ENCODE peak calls at places on chromosome 13, in eight cellular contexts. F is erythroblast; O is fibroblast of the aortic adventitia; H is omental fat pad; S is left cardiac atrium; D is COLO829; L is activated CD4-positive, alpha-beta T cell treated with anti-CD3 and anti-CD28 coated beads, Interleukin-2, amount 50 U/mL, for 24 hours; P is A172. I is an unnamed sample.

GRCh38 chr13:44854264-44855060 is 134.8 kb downstream of the NUFIP1 start:
- DNase-seq in P (no peak), H (no peak), D (no peak), L (no peak), F (no peak), O (no peak), S (peak), I (no peak)

GRCh38 chr13:113646921-113647340 is 11.1 kb downstream of the ATP4B start:
- DNase-seq in O (no peak), D (no peak), H (no peak), L (no peak), F (no peak), S (no peak), P (no peak), I (no peak)

GRCh38 chr13:46961719-46962118 is 64.9 kb upstream of the HTR2A start:
- DNase-seq in S (no peak), H (no peak), O (peak), D (peak), F (no peak), P (peak), L (no peak), I (peak)

GRCh38 chr13:49256841-49257240 is 9.1 kb downstream of the CDADC1 start:
- DNase-seq in D (no peak), O (peak), L (no peak), S (no peak), F (no peak), P (no peak), H (no peak), I (no peak)

GRCh38 chr13:27588405-27588804 is 31.9 kb downstream of the LNX2 start:
- DNase-seq in L (no peak), S (no peak), F (no peak), D (no peak), O (no peak), H (no peak), P (no peak), I (no peak)

GRCh38 chr13:99465454-99465853 is 35.8 kb upstream of the TM9SF2 start:
- DNase-seq in L (no peak), S (no peak), P (no peak), D (no peak), F (no peak), H (no peak), O (no peak), I (no peak)

GRCh38 chr13:23921451-23921888 is 24.2 kb upstream of the C1QTNF9B start:
- DNase-seq in L (no peak), P (peak), S (no peak), F (peak), H (no peak), O (peak), D (peak), I (peak)

GRCh38 chr13:74024856-74025255 is 109.3 kb downstream of the KLF12 start:
- DNase-seq in H (no peak), S (no peak), L (no peak), D (no peak), P (no peak), O (no peak), F (no peak), I (no peak)

GRCh38 chr13:26956532-26957142 is 196.1 kb upstream of the GPR12 start:
- DNase-seq in H (no peak), P (no peak), L (no peak), O (no peak), F (no peak), D (no peak), S (no peak), I (no peak)

GRCh38 chr13:50448535-50448981 is 394.9 kb downstream of the DLEU7 start:
- DNase-seq in F (no peak), D (no peak), O (no peak), P (no peak), H (no peak), L (no peak), S (no peak), I (no peak)

GRCh38 chr13:102777716-102778115 is 4.1 kb upstream of the TEX30 start:
- DNase-seq in O (no peak), L (no peak), F (no peak), D (no peak), P (no peak), H (no peak), S (no peak), I (no peak)

GRCh38 chr13:97352815-97353214 is 81.2 kb upstream of the RAP2A start:
- DNase-seq in D (no peak), P (no peak), S (no peak), F (no peak), O (peak), H (no peak), L (no peak), I (no peak)

GRCh38 chr13:27534108-27534975 is 84.0 kb upstream of the MTIF3 start:
- DNase-seq in S (no peak), L (no peak), F (peak), O (no peak), H (no peak), P (no peak), D (no peak), I (no peak)

GRCh38 chr13:113954046-113954841 is 19.6 kb downstream of the C13orf46 start:
- DNase-seq in F (no peak), S (peak), O (no peak), L (no peak), P (no peak), H (no peak), D (no peak), I (no peak)

GRCh38 chr13:77002590-77003190 is 10.8 kb downstream of the CLN5 start:
- DNase-seq in H (no peak), D (peak), F (peak), O (peak), P (peak), L (no peak), S (no peak), I (peak)

GRCh38 chr13:88958821-88959220 is 1287.7 kb downstream of the SLITRK5 start:
- DNase-seq in O (peak), H (no peak), S (peak), D (no peak), L (no peak), F (no peak), P (no peak), I (no peak)

GRCh38 chr13:47639716-47640447 is 361.2 kb downstream of the SUCLA2 start:
- DNase-seq in P (no peak), O (no peak), L (no peak), F (no peak), H (no peak), S (no peak), D (no peak), I (no peak)

GRCh38 chr13:76833465-76833864 is 52.7 kb downstream of the KCTD12 start:
- DNase-seq in H (no peak), O (no peak), P (no peak), L (no peak), S (no peak), D (no peak), F (no peak), I (no peak)

GRCh38 chr13:50189450-50189849 is 174.2 kb downstream of the KCNRG start:
- DNase-seq in H (no peak), O (no peak), P (no peak), D (no peak), S (no peak), L (no peak), F (peak), I (no peak)

GRCh38 chr13:110737555-110737954 is 24.1 kb downstream of the ING1 start:
- DNase-seq in F (no peak), D (no peak), P (no peak), S (no peak), H (no peak), L (no peak), O (no peak), I (no peak)

GRCh38 chr13:97307882-97308624 is 85.9 kb downstream of the MBNL2 start:
- DNase-seq in F (no peak), O (peak), D (peak), H (no peak), L (no peak), P (peak), S (peak), I (peak)